ENCODE peak calls at places on chromosomes 6 and 20, in seven cellular contexts. One of them, this sample, is unnamed.

GRCh38 chr6:136344420-136344819 is 54.8 kb upstream of the BCLAF1 start:
- DNase-seq in NCI-H1930: no peak
- DNase-seq in hypothalamus: no peak
- DNase-seq in NCI-H2107: no peak
- DNase-seq in OCI-M1: no peak
- DNase-seq in activated gamma-delta T cell treated with anti-CD3 and anti-CD28 coated beads, Interleukin-2, amount 50 U/mL, for 16 hours: no peak
- DNase-seq in GM20000: no peak
- DNase-seq in this sample: no peak

GRCh38 chr20:37319120-37319717 is 26.7 kb upstream of the SRC start:
- DNase-seq in OCI-M1: peak; percentile 10
- DNase-seq in NCI-H2107: no peak
- DNase-seq in NCI-H1930: no peak
- DNase-seq in GM20000: no peak
- DNase-seq in activated gamma-delta T cell treated with anti-CD3 and anti-CD28 coated beads, Interleukin-2, amount 50 U/mL, for 16 hours: no peak
- DNase-seq in hypothalamus: no peak
- DNase-seq in this sample: no peak

GRCh38 chr6:170174771-170175643 is 115.9 kb downstream of the DLL1 start:
- DNase-seq in OCI-M1: no peak
- DNase-seq in hypothalamus: no peak
- DNase-seq in NCI-H1930: no peak
- DNase-seq in GM20000: no peak
- DNase-seq in NCI-H2107: no peak
- DNase-seq in activated gamma-delta T cell treated with anti-CD3 and anti-CD28 coated beads, Interleukin-2, amount 50 U/mL, for 16 hours: no peak
- DNase-seq in this sample: peak; percentile 89

GRCh38 chr6:14932485-14933178 is 313.2 kb upstream of the JARID2 start:
- DNase-seq in activated gamma-delta T cell treated with anti-CD3 and anti-CD28 coated beads, Interleukin-2, amount 50 U/mL, for 16 hours: no peak
- DNase-seq in NCI-H2107: no peak
- DNase-seq in OCI-M1: peak; percentile 83
- DNase-seq in NCI-H1930: no peak
- DNase-seq in GM20000: no peak
- DNase-seq in hypothalamus: no peak
- DNase-seq in this sample: no peak

GRCh38 chr6:69279805-69280204 is 517.0 kb downstream of the LMBRD1 start:
- DNase-seq in NCI-H1930: no peak
- DNase-seq in hypothalamus: no peak
- DNase-seq in GM20000: no peak
- DNase-seq in OCI-M1: no peak
- DNase-seq in NCI-H2107: no peak
- DNase-seq in activated gamma-delta T cell treated with anti-CD3 and anti-CD28 coated beads, Interleukin-2, amount 50 U/mL, for 16 hours: no peak
- DNase-seq in this sample: no peak

GRCh38 chr6:19638931-19639330 is 198.2 kb upstream of the ID4 start:
- DNase-seq in activated gamma-delta T cell treated with anti-CD3 and anti-CD28 coated beads, Interleukin-2, amount 50 U/mL, for 16 hours: no peak
- DNase-seq in OCI-M1: no peak
- DNase-seq in NCI-H2107: no peak
- DNase-seq in NCI-H1930: no peak
- DNase-seq in hypothalamus: no peak
- DNase-seq in GM20000: no peak
- DNase-seq in this sample: no peak

GRCh38 chr20:53274365-53274764 is 302.2 kb downstream of the TSHZ2 start:
- DNase-seq in NCI-H2107: no peak
- DNase-seq in activated gamma-delta T cell treated with anti-CD3 and anti-CD28 coated beads, Interleukin-2, amount 50 U/mL, for 16 hours: no peak
- DNase-seq in GM20000: no peak
- DNase-seq in NCI-H1930: no peak
- DNase-seq in hypothalamus: no peak
- DNase-seq in OCI-M1: peak; percentile 2
- DNase-seq in this sample: no peak

GRCh38 chr6:5422321-5422915 is 161.1 kb downstream of the FARS2 start:
- DNase-seq in NCI-H1930: no peak
- DNase-seq in OCI-M1: peak; percentile 17
- DNase-seq in hypothalamus: no peak
- DNase-seq in activated gamma-delta T cell treated with anti-CD3 and anti-CD28 coated beads, Interleukin-2, amount 50 U/mL, for 16 hours: no peak
- DNase-seq in GM20000: peak; percentile 13
- DNase-seq in NCI-H2107: no peak
- DNase-seq in this sample: no peak

GRCh38 chr6:111837641-111838500 is 35.4 kb downstream of the FYN start:
- DNase-seq in NCI-H1930: no peak
- DNase-seq in NCI-H2107: no peak
- DNase-seq in activated gamma-delta T cell treated with anti-CD3 and anti-CD28 coated beads, Interleukin-2, amount 50 U/mL, for 16 hours: no peak
- DNase-seq in OCI-M1: no peak
- DNase-seq in GM20000: peak; percentile 30
- DNase-seq in hypothalamus: no peak
- DNase-seq in this sample: no peak

GRCh38 chr6:146700078-146700686 is 101.4 kb downstream of the ADGB start:
- DNase-seq in activated gamma-delta T cell treated with anti-CD3 and anti-CD28 coated beads, Interleukin-2, amount 50 U/mL, for 16 hours: no peak
- DNase-seq in GM20000: peak; percentile 45
- DNase-seq in NCI-H2107: peak; percentile 40
- DNase-seq in OCI-M1: peak; percentile 92
- DNase-seq in hypothalamus: no peak
- DNase-seq in NCI-H1930: peak; percentile 21
- DNase-seq in this sample: no peak

GRCh38 chr6:47729019-47729418 is 30.6 kb downstream of the ADGRF4 start:
- DNase-seq in GM20000: no peak
- DNase-seq in NCI-H2107: no peak
- DNase-seq in hypothalamus: no peak
- DNase-seq in OCI-M1: no peak
- DNase-seq in activated gamma-delta T cell treated with anti-CD3 and anti-CD28 coated beads, Interleukin-2, amount 50 U/mL, for 16 hours: no peak
- DNase-seq in NCI-H1930: no peak
- DNase-seq in this sample: no peak

GRCh38 chr6:103327079-103327478 is 1532.6 kb downstream of the HACE1 start:
- DNase-seq in activated gamma-delta T cell treated with anti-CD3 and anti-CD28 coated beads, Interleukin-2, amount 50 U/mL, for 16 hours: no peak
- DNase-seq in NCI-H1930: no peak
- DNase-seq in GM20000: no peak
- DNase-seq in NCI-H2107: no peak
- DNase-seq in hypothalamus: no peak
- DNase-seq in OCI-M1: no peak
- DNase-seq in this sample: no peak

GRCh38 chr20:50027611-50028105 is 44.9 kb downstream of the SNAI1 start:
- DNase-seq in activated gamma-delta T cell treated with anti-CD3 and anti-CD28 coated beads, Interleukin-2, amount 50 U/mL, for 16 hours: no peak
- DNase-seq in NCI-H2107: no peak
- DNase-seq in GM20000: no peak
- DNase-seq in hypothalamus: peak; percentile 35
- DNase-seq in OCI-M1: no peak
- DNase-seq in NCI-H1930: no peak
- DNase-seq in this sample: no peak

GRCh38 chr20:11170565-11170964 is 496.8 kb upstream of the JAG1 start:
- DNase-seq in NCI-H1930: no peak
- DNase-seq in hypothalamus: no peak
- DNase-seq in GM20000: no peak
- DNase-seq in OCI-M1: no peak
- DNase-seq in NCI-H2107: no peak
- DNase-seq in activated gamma-delta T cell treated with anti-CD3 and anti-CD28 coated beads, Interleukin-2, amount 50 U/mL, for 16 hours: no peak
- DNase-seq in this sample: no peak

GRCh38 chr6:160337991-160338390 is 10.2 kb upstream of the SLC22A3 start:
- DNase-seq in activated gamma-delta T cell treated with anti-CD3 and anti-CD28 coated beads, Interleukin-2, amount 50 U/mL, for 16 hours: no peak
- DNase-seq in hypothalamus: no peak
- DNase-seq in NCI-H2107: no peak
- DNase-seq in GM20000: no peak
- DNase-seq in OCI-M1: no peak
- DNase-seq in NCI-H1930: no peak
- DNase-seq in this sample: no peak

This sample was measured in mesenteric fat pad.